ENCODE peak calls at places on chromosomes 4 and X, in five cellular contexts. Z is GM12878, J is HCT116, W is HepG2, E is K562. C is an unnamed sample.

GRCh38 chr4:139666735-139667266 is 1.2 kb downstream of the MGST2 start:
- DNase-seq in E (peak; percentile 45), J (no peak), Z (no peak), W (peak; percentile 47), C (no peak)

GRCh38 chr4:32768664-32769389 is 2048.7 kb downstream of the PCDH7 start:
- DNase-seq in J (no peak), W (peak; percentile 42), E (no peak), Z (no peak), C (no peak)

GRCh38 chrX:28773807-28774206 is 186.6 kb downstream of the IL1RAPL1 start:
- DNase-seq in W (no peak), J (no peak), E (no peak), Z (no peak), C (no peak)

GRCh38 chr4:143586080-143586479 is 72.6 kb downstream of the SMARCA5 start:
- DNase-seq in J (no peak), E (no peak), Z (no peak), W (no peak), C (no peak)

GRCh38 chr4:94208268-94208667 is 603 bp downstream of the SMARCAD1 start:
- DNase-seq in E (no peak), Z (no peak), J (no peak), W (no peak), C (peak; percentile 3)

GRCh38 chr4:108342325-108342986 is 173.7 kb upstream of the LEF1 start:
- DNase-seq in W (no peak), Z (no peak), E (no peak), J (no peak), C (no peak)

GRCh38 chr4:8345053-8345945 is 75.7 kb downstream of the HTRA3 start:
- DNase-seq in Z (no peak), E (no peak), W (no peak), J (no peak), C (no peak)

GRCh38 chr4:86178216-86178615 is 181.6 kb downstream of the MAPK10 start:
- DNase-seq in E (no peak), Z (no peak), W (no peak), J (no peak), C (no peak)

GRCh38 chr4:69831646-69832325 is 28.2 kb downstream of the SULT1E1 start:
- DNase-seq in E (no peak), Z (peak; percentile 59), W (peak; percentile 6), J (no peak), C (no peak)

GRCh38 chr4:57981123-57981522 is 870.9 kb upstream of the IGFBP7 start:
- DNase-seq in Z (no peak), J (no peak), E (no peak), W (no peak), C (no peak)

GRCh38 chr4:140497776-140498636 is at the start of gene MGAT4D:
- DNase-seq in E (no peak), J (no peak), Z (no peak), W (no peak), C (peak; percentile 17)

GRCh38 chr4:75671802-75672421 is 1.3 kb downstream of the G3BP2 start:
- DNase-seq in J (no peak), E (no peak), W (no peak), Z (no peak), C (no peak)

GRCh38 chr4:108172780-108173598 is 4.3 kb upstream of the LEF1 start:
- DNase-seq in W (peak; percentile 41), E (peak; percentile 84), Z (no peak), J (no peak), C (peak; percentile 83)

GRCh38 chr4:10105421-10105820 is 11.2 kb downstream of the WDR1 start:
- DNase-seq in Z (no peak), W (no peak), E (no peak), J (no peak), C (no peak)

GRCh38 chr4:156505341-156505955 is 466.2 kb downstream of the PDGFC start:
- DNase-seq in Z (no peak), W (no peak), J (no peak), E (no peak), C (no peak)

GRCh38 chrX:47936224-47936939 is 67.4 kb downstream of the ZNF182 start:
- DNase-seq in J (no peak), W (no peak), E (peak; percentile 55), Z (no peak), C (no peak)

GRCh38 chr4:98745372-98745771 is 87.0 kb upstream of the TSPAN5 start:
- DNase-seq in J (no peak), W (peak; percentile 23), E (no peak), Z (no peak), C (peak; percentile 5)

GRCh38 chr4:78477276-78477675 is 74.3 kb upstream of the ANXA3 start:
- DNase-seq in W (no peak), E (no peak), J (no peak), Z (no peak), C (no peak)

GRCh38 chr4:186723207-186724047 is at the start of gene FAT1:
- DNase-seq in Z (no peak), E (peak; percentile 83), W (peak; percentile 38), J (no peak), C (peak; percentile 85)

GRCh38 chr4:145619639-145619996 is 433 bp downstream of the MMAA start:
- DNase-seq in W (peak; percentile 81), E (no peak), J (peak; percentile 28), Z (peak; percentile 45), C (peak; percentile 29)

GRCh38 chr4:176902710-176903323 is 110.1 kb upstream of the VEGFC start:
- DNase-seq in E (no peak), J (no peak), Z (peak; percentile 53), W (no peak), C (no peak)

GRCh38 chrX:56783450-56783831 is 54.4 kb downstream of the NBDY start:
- DNase-seq in Z (peak; percentile 91), E (no peak), J (no peak), W (no peak), C (peak; percentile 42)

GRCh38 chrX:48559636-48560035 is 14.6 kb upstream of the RBM3 start:
- DNase-seq in E (no peak), W (no peak), Z (no peak), J (no peak), C (no peak)

GRCh38 chr4:168485511-168485910 is 5.2 kb upstream of the DDX60L start:
- DNase-seq in Z (no peak), W (no peak), J (no peak), E (no peak), C (no peak)

GRCh38 chrX:4225086-4225485 is 511.6 kb upstream of the PRKX start:
- DNase-seq in J (no peak), E (no peak), W (no peak), Z (no peak), C (no peak)
- TF ChIP-seq ZBTB33 in J (no peak), E (no peak), W (no peak), Z (no peak), C (no peak)

DNA sequence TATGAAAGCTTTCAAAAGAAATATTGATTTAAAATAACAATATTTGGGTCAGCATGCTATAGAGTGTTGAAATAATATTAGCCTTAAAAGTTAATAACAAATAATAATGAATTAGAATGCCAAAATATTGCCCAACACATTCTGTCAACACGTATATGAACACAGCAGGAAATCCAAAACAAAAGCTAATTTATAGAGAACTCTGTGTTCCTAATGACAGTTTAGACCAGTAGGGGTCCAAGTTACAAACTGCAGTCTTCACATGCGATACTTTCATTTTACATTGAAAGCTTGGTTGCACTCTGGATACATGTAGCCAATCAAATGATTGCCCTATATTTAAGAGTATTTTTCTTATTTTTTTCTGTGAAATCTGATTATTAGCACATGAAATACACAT is 274.4 kb downstream of the DCTD start:
- DNase-seq in Z (no peak), J (no peak), E (no peak), W (peak; percentile 9), C (peak; percentile 14)
- TF ChIP-seq ZBTB33 in Z (no peak), J (no peak), E (no peak), W (no peak), C (no peak)

GRCh38 chrX:31266172-31267076 is 194.6 kb upstream of the FTHL17 start:
- DNase-seq in E (peak; percentile 70), J (no peak), W (peak; percentile 25), Z (no peak), C (peak; percentile 79)
- TF ChIP-seq ZBTB33 in E (no peak), J (no peak), W (no peak), Z (no peak), C (no peak)

GRCh38 chrX:72304877-72305276 is 837 bp downstream of the CITED1 start:
- DNase-seq in Z (no peak), J (no peak), E (no peak), W (no peak), C (peak; percentile 73)

GRCh38 chrX:72307646-72308051 is 1.9 kb upstream of the CITED1 start:
- DNase-seq in E (no peak), J (no peak), Z (no peak), W (no peak), C (no peak)

GRCh38 chrX:72305286-72306084 is at the start of gene CITED1:
- DNase-seq in Z (no peak), J (no peak), E (peak; percentile 20), W (no peak), C (peak; percentile 65)

GRCh38 chrX:72306851-72307645 is 1.3 kb upstream of the CITED1 start:
- DNase-seq in Z (no peak), W (peak; percentile 17), E (peak; percentile 35), J (peak; percentile 22), C (peak; percentile 87)

GRCh38 chrX:72306085-72306801 is 529 bp upstream of the CITED1 start:
- DNase-seq in W (no peak), J (no peak), E (peak; percentile 23), Z (no peak), C (peak; percentile 75)
- TF ChIP-seq ZBTB33 in W (no peak), J (no peak), E (no peak), Z (no peak), C (no peak)

DNA sequence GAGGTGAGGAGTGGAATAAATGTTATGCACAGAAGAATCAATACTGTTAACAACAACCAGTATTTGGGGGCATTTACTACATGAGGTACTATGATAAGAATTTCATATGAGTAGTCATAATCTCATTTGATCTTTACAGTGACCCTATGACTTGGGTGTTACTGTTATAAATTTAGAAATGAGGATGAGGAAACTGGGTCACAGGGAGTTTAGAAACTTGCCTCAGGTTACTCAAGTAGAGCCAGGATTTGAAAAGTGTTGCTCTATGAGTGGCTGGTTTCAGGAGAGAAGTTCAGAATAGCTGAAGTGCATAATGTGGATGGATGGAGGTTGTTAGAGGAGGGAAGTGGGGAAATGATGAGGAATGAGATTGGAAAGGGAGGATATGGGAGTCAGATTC is 16.6 kb upstream of the DDIT4L start:
- DNase-seq in E (no peak), J (no peak), Z (no peak), W (no peak), C (no peak)
- TF ChIP-seq ZBTB33 in E (no peak), J (no peak), Z (no peak), W (no peak), C (no peak)

GRCh38 chrX:40524423-40524822 is 56.3 kb upstream of the ATP6AP2 start:
- DNase-seq in W (no peak), Z (no peak), E (no peak), J (no peak), C (no peak)
- TF ChIP-seq ZBTB33 in W (no peak), Z (no peak), E (no peak), J (no peak), C (no peak)

GRCh38 chr4:126794363-126794762 is 838.4 kb upstream of the INTU start:
- DNase-seq in E (no peak), Z (no peak), W (no peak), J (no peak), C (no peak)
- TF ChIP-seq ZBTB33 in E (no peak), Z (no peak), W (no peak), J (no peak), C (no peak)

C was measured in SK-N-SH.